ENCODE peak calls at places on chromosomes 7 and 10, in four cellular contexts. C is neural crest cell, G is fibroblast of the aortic adventitia, P is iPS DF 6.9. L is an unnamed sample.

GRCh38 chr10:31707578-31708411 is 220.8 kb downstream of the ARHGAP12 start:
- DNase-seq in G (peak), P (no peak), C (peak), L (no peak)

GRCh38 chr10:129099486-129099885 is 367.6 kb upstream of the MGMT start:
- DNase-seq in C (no peak), G (no peak), P (no peak), L (no peak)

GRCh38 chr10:79391231-79392019 is 44.2 kb downstream of the PPIF start:
- DNase-seq in P (no peak), C (no peak), G (peak), L (no peak)

GRCh38 chr7:36023025-36023424 is 130.0 kb upstream of the EEPD1 start:
- DNase-seq in P (no peak), G (no peak), C (no peak), L (no peak)

GRCh38 chr7:148738737-148739535 is 40.2 kb downstream of the CUL1 start:
- DNase-seq in P (no peak), G (no peak), C (no peak), L (no peak)

GRCh38 chr10:113133497-113133896 is 183.4 kb downstream of the TCF7L2 start:
- DNase-seq in P (no peak), C (no peak), G (peak), L (no peak)

GRCh38 chr10:8189458-8189857 is 135.0 kb downstream of the GATA3 start:
- DNase-seq in P (no peak), C (no peak), G (no peak), L (no peak)

GRCh38 chr7:37352974-37353948 is 95.4 kb downstream of the ELMO1 start:
- DNase-seq in P (no peak), G (no peak), C (no peak), L (peak)

GRCh38 chr7:37318541-37318940 is 130.1 kb downstream of the ELMO1 start:
- DNase-seq in P (no peak), C (no peak), G (no peak), L (no peak)

GRCh38 chr7:120441850-120442249 is 168.9 kb downstream of the KCND2 start:
- DNase-seq in P (no peak), G (no peak), C (no peak), L (no peak)

GRCh38 chr7:16961650-16962049 is 79.9 kb upstream of the AGR3 start:
- DNase-seq in G (peak), C (no peak), P (no peak), L (no peak)

GRCh38 chr7:107891619-107892366 is 810 bp downstream of the DLD start:
- DNase-seq in C (no peak), P (no peak), G (peak), L (no peak)

GRCh38 chr7:105016083-105017075 is 2.4 kb downstream of the KMT2E start:
- DNase-seq in P (no peak), G (peak), C (no peak), L (no peak)

GRCh38 chr10:114232777-114233176 is 6.3 kb upstream of the VWA2 start:
- DNase-seq in C (no peak), P (no peak), G (no peak), L (no peak)

GRCh38 chr10:72793752-72794151 is 99.8 kb upstream of the OIT3 start:
- DNase-seq in G (no peak), P (no peak), C (no peak), L (no peak)

GRCh38 chr7:151457534-151457933 is 17.6 kb upstream of the CRYGN start:
- DNase-seq in P (no peak), G (no peak), C (no peak), L (no peak)

GRCh38 chr10:77391605-77392235 is 245.9 kb downstream of the KCNMA1 start:
- DNase-seq in P (peak), C (peak), G (peak), L (peak)

GRCh38 chr10:119535310-119535709 is 7.2 kb downstream of the RGS10 start:
- DNase-seq in P (no peak), G (peak), C (no peak), L (no peak)

GRCh38 chr10:23512355-23513058 is 73.6 kb downstream of the OTUD1 start:
- DNase-seq in G (peak), C (no peak), P (no peak), L (no peak)

GRCh38 chr10:1347962-1348772 is 292.0 kb downstream of the WDR37 start:
- DNase-seq in G (no peak), C (no peak), P (no peak), L (no peak)

GRCh38 chr7:98210513-98211220 is 572 bp upstream of the BHLHA15 start:
- DNase-seq in P (peak), C (no peak), G (no peak), L (peak)

GRCh38 chr7:94761451-94761850 is 105.5 kb upstream of the SGCE start:
- DNase-seq in P (no peak), C (no peak), G (no peak), L (no peak)

GRCh38 chr7:112752576-112752975 is 37.6 kb downstream of the TMEM168 start:
- DNase-seq in P (no peak), C (no peak), G (no peak), L (no peak)

GRCh38 chr7:157635669-157636068 is 298.9 kb downstream of the DNAJB6 start:
- DNase-seq in G (no peak), C (no peak), P (no peak), L (no peak)

GRCh38 chr10:17742918-17743317 is 9.1 kb upstream of the TMEM236 start:
- DNase-seq in G (peak), P (peak), C (peak), L (no peak)

GRCh38 chr7:84153005-84153404 is 41.6 kb downstream of the SEMA3A start:
- DNase-seq in G (no peak), P (no peak), C (no peak), L (no peak)

GRCh38 chr7:125573131-125573530 is 643.5 kb upstream of the POT1 start:
- DNase-seq in C (no peak), G (no peak), P (no peak), L (no peak)

GRCh38 chr7:47581442-47581820 is 480 bp downstream of the TNS3 start:
- DNase-seq in C (peak), G (peak), P (no peak), L (no peak)

GRCh38 chr7:105794741-105795729 is 81.4 kb downstream of the ATXN7L1 start:
- DNase-seq in G (peak), C (no peak), P (no peak), L (no peak)

GRCh38 chr10:129662386-129662785 is 195.3 kb downstream of the MGMT start:
- DNase-seq in C (no peak), G (no peak), P (no peak), L (no peak)

GRCh38 chr10:46296629-46297275 is 10.0 kb downstream of the ANTXRL start:
- DNase-seq in C (no peak), P (no peak), G (no peak), L (peak)

GRCh38 chr10:24556746-24557742 is 166.6 kb downstream of the ARHGAP21 start:
- DNase-seq in G (peak), P (peak), C (peak), L (no peak)

L was measured in H1.